ENCODE peak calls at places on chromosomes 6 and 20, in four cellular contexts. F is HCT116, R is uterus, A is NB4. Y is an unnamed sample.

GRCh38 chr6:80607814-80608391 is 501.4 kb downstream of the BCKDHB start:
- DNase-seq in R (no peak), A (peak), F (no peak), Y (peak)

GRCh38 chr6:9647043-9647520 is 767.8 kb downstream of the TFAP2A start:
- DNase-seq in F (no peak), A (no peak), R (no peak), Y (no peak)

GRCh38 chr6:119966484-119966883 is 616.9 kb upstream of the MAN1A1 start:
- DNase-seq in R (no peak), A (peak), F (no peak), Y (no peak)

GRCh38 chr20:21234816-21235215 is 68.3 kb upstream of the XRN2 start:
- DNase-seq in A (no peak), F (no peak), R (no peak), Y (no peak)

GRCh38 chr6:150622941-150623874 is 23.5 kb downstream of the PLEKHG1 start:
- DNase-seq in A (peak), F (no peak), R (no peak), Y (no peak)

GRCh38 chr20:7851031-7851490 is 89.2 kb downstream of the HAO1 start:
- DNase-seq in F (no peak), R (no peak), A (no peak), Y (no peak)

GRCh38 chr6:108592371-108593337 is 31.9 kb downstream of the FOXO3 start:
- DNase-seq in F (no peak), A (peak), R (peak), Y (no peak)

GRCh38 chr6:160041608-160042007 is 72.7 kb downstream of the IGF2R start:
- DNase-seq in F (no peak), A (no peak), R (no peak), Y (peak)

GRCh38 chr6:132713355-132714134 is at the start of gene VNN1:
- DNase-seq in F (no peak), A (peak), R (no peak), Y (peak)

GRCh38 chr6:29887819-29888581 is 54.3 kb upstream of the HLA-A start:
- DNase-seq in A (peak), R (peak), F (peak), Y (no peak)

GRCh38 chr6:140708386-140708785 is 1333.9 kb upstream of the CITED2 start:
- DNase-seq in A (no peak), R (no peak), F (no peak), Y (no peak)

GRCh38 chr6:90178294-90178678 is 118.4 kb downstream of the BACH2 start:
- DNase-seq in R (no peak), A (no peak), F (no peak), Y (no peak)

GRCh38 chr20:8790442-8791074 is 278.3 kb upstream of the PLCB4 start:
- DNase-seq in R (no peak), F (peak), A (peak), Y (no peak)

GRCh38 chr6:72246926-72247325 is 360.6 kb downstream of the RIMS1 start:
- DNase-seq in A (peak), F (peak), R (no peak), Y (no peak)

GRCh38 chr6:6105472-6106036 is 98.8 kb upstream of the NRN1 start:
- DNase-seq in F (peak), A (peak), R (no peak), Y (no peak)

GRCh38 chr20:41131594-41132387 is 5.6 kb upstream of the PLCG1 start:
- DNase-seq in R (no peak), F (no peak), A (no peak), Y (no peak)

GRCh38 chr20:34522969-34523871 is 7.0 kb downstream of the DYNLRB1 start:
- DNase-seq in F (peak), R (peak), A (peak), Y (peak)

GRCh38 chr20:41694796-41695195 is 76.6 kb upstream of the CHD6 start:
- DNase-seq in R (no peak), A (peak), F (no peak), Y (no peak)

GRCh38 chr6:131954099-131954774 is 3.1 kb upstream of the CCN2 start:
- DNase-seq in F (no peak), R (no peak), A (no peak), Y (no peak)

GRCh38 chr6:145339089-145339488 is 396.2 kb downstream of the EPM2A start:
- DNase-seq in F (no peak), R (no peak), A (no peak), Y (no peak)

GRCh38 chr6:168920289-168920688 is 333.4 kb downstream of the THBS2 start:
- DNase-seq in A (no peak), F (no peak), R (no peak), Y (no peak)

GRCh38 chr20:30503992-30504570 is 753.4 kb upstream of the DEFB115 start:
- DNase-seq in R (no peak), F (no peak), A (no peak), Y (no peak)

GRCh38 chr6:128456510-128457244 is 63.7 kb downstream of the PTPRK start:
- DNase-seq in F (no peak), A (no peak), R (no peak), Y (no peak)

GRCh38 chr20:48599106-48599747 is 228.6 kb downstream of the PREX1 start:
- DNase-seq in F (no peak), R (no peak), A (peak), Y (no peak)

GRCh38 chr6:11430036-11430435 is 107.5 kb upstream of the TMEM170B start:
- DNase-seq in F (no peak), A (no peak), R (no peak), Y (no peak)

GRCh38 chr20:63850689-63851547 is 10.4 kb upstream of the ABHD16B start:
- DNase-seq in R (no peak), A (peak), F (no peak), Y (no peak)

GRCh38 chr6:45388328-45388727 is 10.6 kb upstream of the SUPT3H start:
- DNase-seq in R (no peak), A (no peak), F (no peak), Y (no peak)

GRCh38 chr20:21503345-21503744 is 10.5 kb downstream of the NKX2-2 start:
- DNase-seq in F (no peak), A (peak), R (no peak), Y (no peak)

GRCh38 chr20:38763616-38764015 is 15.4 kb downstream of the ACTR5 start:
- DNase-seq in A (no peak), F (no peak), R (no peak), Y (no peak)

GRCh38 chr6:26594730-26595632 is 1.8 kb upstream of the ABT1 start:
- DNase-seq in F (peak), R (peak), A (peak), Y (no peak)

DNA sequence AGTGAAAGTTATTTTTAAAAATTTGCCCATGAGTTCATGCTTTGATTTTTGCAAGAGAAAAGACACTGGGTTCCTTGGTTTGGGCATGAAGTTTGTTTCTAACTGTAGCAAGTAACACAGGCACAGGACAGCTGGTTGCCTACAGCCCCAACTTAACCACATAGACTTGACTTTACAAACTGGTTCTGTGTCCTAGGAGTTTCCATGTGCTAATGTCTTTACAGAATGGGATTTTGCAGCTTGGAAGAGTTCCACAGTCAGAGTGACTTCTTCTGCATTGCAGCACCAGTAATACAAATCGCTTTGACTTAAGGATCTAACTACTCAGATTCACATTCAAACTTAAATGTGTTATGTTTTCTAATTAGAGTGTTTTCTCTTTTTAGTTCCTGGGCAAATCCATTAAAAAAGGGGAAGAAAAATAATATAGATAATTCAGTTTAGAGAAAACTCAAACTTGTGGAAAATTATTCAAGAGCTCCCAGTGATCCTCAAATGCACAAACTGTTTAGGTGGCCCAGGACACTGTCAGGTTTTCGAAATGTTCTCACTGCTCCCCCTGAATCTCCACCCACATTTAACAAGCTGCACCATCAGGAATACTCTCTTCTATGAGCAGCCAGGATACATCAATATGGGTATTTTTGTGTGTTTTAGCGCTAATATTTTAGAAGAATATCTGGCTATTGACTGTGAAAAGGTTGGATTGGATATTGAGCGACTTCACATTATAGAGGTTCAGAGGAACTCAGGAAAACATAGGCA is 44.1 kb downstream of the OR2B2 start:
- DNase-seq in F (no peak), R (no peak), A (peak), Y (no peak)
- H3K4me3 ChIP-seq in F (no peak), R (no peak), A (peak), Y (no peak)

DNA sequence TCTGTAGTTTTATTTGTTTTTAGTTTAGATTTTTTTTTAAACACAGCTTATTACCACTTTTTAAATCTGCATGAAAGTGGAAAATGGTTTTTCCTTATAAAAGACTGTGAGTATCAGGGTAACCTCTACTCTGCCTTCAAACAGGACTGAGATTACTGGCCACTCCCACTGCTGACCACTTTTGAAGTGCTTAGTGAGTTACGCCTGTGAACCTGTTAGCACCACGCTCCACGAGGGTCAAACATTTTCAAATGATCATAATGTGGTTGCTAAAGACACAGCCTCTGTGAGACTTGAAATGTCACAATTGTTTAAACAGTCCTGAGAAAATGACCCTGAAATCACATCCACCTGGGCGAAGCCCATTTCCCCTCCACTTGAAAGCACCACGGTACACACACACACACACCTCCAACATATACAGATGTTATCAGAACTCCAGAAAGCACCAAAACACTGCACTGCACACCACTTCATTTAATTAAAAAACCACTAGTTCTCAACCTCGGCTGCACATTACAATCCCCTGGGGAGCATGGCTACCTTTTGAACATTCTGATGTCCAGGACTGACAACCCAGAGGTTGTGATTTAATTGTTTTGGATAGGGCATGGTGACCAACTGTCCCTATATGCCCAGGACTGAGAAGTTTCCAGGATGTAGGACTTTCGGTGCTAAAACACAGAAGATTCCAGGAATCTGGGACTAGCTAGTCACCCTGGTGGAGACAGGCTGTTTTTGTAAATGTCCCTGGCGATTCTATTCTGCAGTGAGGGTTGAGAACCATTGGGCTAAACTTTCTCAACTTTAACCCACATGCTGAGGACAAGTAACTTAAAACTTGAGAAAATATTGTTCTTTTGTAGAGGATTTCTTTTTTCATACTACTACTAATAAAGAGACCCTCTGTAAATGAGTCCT is 176.4 kb upstream of the MYLIP start:
- DNase-seq in A (peak), R (no peak), F (no peak), Y (no peak)
- TF ChIP-seq CTCF in A (no peak), R (no peak), F (no peak), Y (no peak)

GRCh38 chr20:381581-382290 is 1.2 kb downstream of the TRIB3 start:
- DNase-seq in R (peak), F (peak), A (peak), Y (peak)
- TF ChIP-seq POLR2A in R (no peak), F (no peak), A (peak), Y (no peak)

GRCh38 chr6:156883497-156884252 is 106.5 kb downstream of the ARID1B start:
- DNase-seq in R (no peak), F (no peak), A (no peak), Y (no peak)

GRCh38 chr6:156886409-156886808 is 109.2 kb downstream of the ARID1B start:
- DNase-seq in F (no peak), A (peak), R (no peak), Y (no peak)

GRCh38 chr6:156884306-156884705 is 107.1 kb downstream of the ARID1B start:
- DNase-seq in A (no peak), R (no peak), F (no peak), Y (no peak)

GRCh38 chr6:156887623-156888269 is 110.6 kb downstream of the ARID1B start:
- DNase-seq in R (no peak), A (no peak), F (no peak), Y (no peak)

GRCh38 chr6:156885562-156885961 is 108.4 kb downstream of the ARID1B start:
- DNase-seq in A (peak), R (no peak), F (no peak), Y (no peak)
- H3K4me3 ChIP-seq in A (no peak), R (no peak), F (no peak), Y (no peak)

DNA sequence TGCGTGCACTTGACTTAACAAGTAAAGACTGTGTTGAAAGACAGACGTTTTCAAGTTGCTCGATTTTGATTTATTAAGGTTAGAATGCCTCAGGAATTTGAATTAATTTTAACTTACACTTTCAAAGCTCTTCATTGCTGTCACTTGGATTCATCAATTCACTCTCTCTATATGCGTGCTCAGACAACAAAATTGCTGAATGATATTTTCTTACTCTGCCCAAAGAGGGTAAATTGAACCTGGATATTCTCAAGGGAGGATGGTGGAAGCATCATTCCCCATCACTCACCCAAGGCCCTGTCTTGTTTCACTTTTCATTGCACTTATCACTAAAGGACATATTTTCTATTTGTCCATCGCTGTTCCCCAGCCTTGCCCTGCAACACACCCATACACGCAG is 102.3 kb downstream of the PDE7B start:
- DNase-seq in A (no peak), R (no peak), F (no peak), Y (no peak)
- TF ChIP-seq CTCF in A (no peak), R (no peak), F (no peak), Y (no peak)

DNA sequence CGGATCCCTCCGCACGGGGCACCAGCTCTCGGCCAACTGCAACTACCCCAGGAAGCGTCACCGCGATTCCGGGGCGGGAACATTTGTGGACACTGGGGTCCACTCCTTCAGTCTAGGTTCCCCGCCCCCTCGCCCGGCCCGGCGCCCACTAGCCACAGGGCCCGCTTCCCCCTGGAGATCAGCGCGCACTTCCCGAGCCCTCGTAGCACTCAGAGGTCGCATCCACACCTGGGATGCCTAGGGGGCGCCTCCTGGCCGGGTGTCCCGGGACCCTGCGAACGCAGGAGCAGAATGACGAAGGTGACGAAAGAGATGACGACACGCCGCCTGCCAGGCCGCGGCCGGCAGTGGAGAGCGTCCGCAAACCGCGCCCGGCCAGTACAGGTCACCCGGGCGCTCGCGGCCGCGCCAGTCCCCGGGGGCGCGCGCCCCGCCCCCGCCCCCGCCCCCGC is 309 bp upstream of the AIG1 start:
- DNase-seq in F (peak), R (peak), A (peak), Y (peak)
- TF ChIP-seq POLR2A in F (no peak), R (peak), A (no peak), Y (no peak)

DNA sequence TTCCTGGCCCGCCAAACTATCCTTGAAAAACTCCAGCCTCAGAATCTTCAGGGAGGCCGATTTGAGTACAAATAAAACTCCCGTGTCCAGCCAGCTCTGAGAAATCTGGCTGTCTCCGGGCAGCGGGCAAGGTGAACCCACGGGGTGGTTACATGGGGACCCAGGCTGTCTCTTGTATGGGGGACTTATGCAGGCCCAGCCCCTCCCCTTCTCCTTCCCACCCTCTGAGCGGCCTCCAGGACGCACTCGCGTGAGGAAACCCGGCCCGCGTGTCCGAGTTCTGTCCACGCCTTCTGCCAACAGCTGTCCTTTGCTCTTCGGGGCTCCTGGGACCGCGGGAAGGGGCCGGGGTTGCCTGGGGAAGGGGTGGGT is 36.3 kb upstream of the BLCAP start:
- DNase-seq in F (no peak), A (no peak), R (no peak), Y (no peak)
- H3K4me3 ChIP-seq in F (no peak), A (no peak), R (no peak), Y (no peak)

DNA sequence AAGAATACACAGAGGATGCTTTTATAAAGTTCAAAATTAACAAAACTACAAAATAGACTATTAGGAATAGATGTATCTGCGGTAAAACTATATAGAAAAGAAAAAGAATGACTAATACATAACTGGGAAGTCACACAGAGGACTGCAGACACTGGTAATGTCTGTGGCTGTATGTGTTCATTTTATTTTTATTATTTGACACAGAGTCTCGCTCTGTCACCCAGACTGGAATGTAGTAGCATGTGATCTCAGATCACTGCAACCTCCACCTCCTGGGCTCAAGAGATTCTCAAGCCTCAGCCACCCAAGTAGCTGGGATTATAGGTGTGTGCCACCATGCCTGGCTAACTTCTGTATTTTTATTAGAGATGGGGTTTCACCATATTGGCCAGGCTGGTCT is 38.9 kb downstream of the ESF1 start:
- DNase-seq in A (no peak), R (no peak), F (no peak), Y (no peak)
- TF ChIP-seq CTCF in A (no peak), R (no peak), F (no peak), Y (no peak)

GRCh38 chr6:25142506-25142905 is 136.7 kb upstream of the CARMIL1 start:
- DNase-seq in A (no peak), F (no peak), R (no peak), Y (no peak)

GRCh38 chr6:25136879-25137278 is 142.3 kb upstream of the CARMIL1 start:
- DNase-seq in A (no peak), R (peak), F (no peak), Y (no peak)

GRCh38 chr6:25137497-25137896 is 141.7 kb upstream of the CARMIL1 start:
- DNase-seq in A (peak), F (no peak), R (no peak), Y (no peak)

GRCh38 chr6:25138697-25139051 is 140.5 kb upstream of the CARMIL1 start:
- DNase-seq in R (no peak), A (peak), F (no peak), Y (no peak)

GRCh38 chr6:25138024-25138696 is 141.0 kb upstream of the CARMIL1 start:
- DNase-seq in R (peak), F (no peak), A (peak), Y (peak)
- TF ChIP-seq POLR2A in R (peak), F (no peak), A (peak), Y (no peak)

GRCh38 chr20:2749951-2750342 is 50.5 kb downstream of the CPXM1 start:
- DNase-seq in F (no peak), A (no peak), R (no peak), Y (no peak)
- H3K4me3 ChIP-seq in F (no peak), A (no peak), R (no peak), Y (no peak)